ENCODE peak calls at places on chromosomes 16 and 17, in ten cellular contexts. L, U, Y, T, I, W, G, D, Q and J are unnamed samples.

GRCh38 chr17:22253007-22253406 is 560.7 kb downstream of the KCNJ18 start:
- DNase-seq in L (no peak), U (no peak), Y (no peak), T (no peak), I (no peak), W (no peak), G (no peak), D (no peak), Q (no peak), J (no peak)

GRCh38 chr16:50517450-50518252 is 30.5 kb upstream of the NKD1 start:
- DNase-seq in L (no peak), U (no peak), Y (no peak), T (no peak), I (no peak), W (no peak), G (no peak), D (no peak), Q (no peak), J (no peak)

GRCh38 chr17:78390241-78391050 is 12.0 kb downstream of the PGS1 start:
- DNase-seq in L (peak; percentile 95), U (no peak), Y (no peak), T (no peak), I (peak; percentile 96), W (peak; percentile 92), G (no peak), D (peak; percentile 99), Q (no peak), J (peak; percentile 36)

GRCh38 chr16:75265911-75266701 is 14.7 kb upstream of the BCAR1 start:
- DNase-seq in L (no peak), U (no peak), Y (peak; percentile 91), T (peak; percentile 84), I (peak; percentile 68), W (peak; percentile 58), G (peak; percentile 86), D (peak; percentile 47), Q (peak; percentile 91), J (peak; percentile 65)

GRCh38 chr17:10447035-10447931 is 22.1 kb downstream of the MYH4 start:
- DNase-seq in L (no peak), U (no peak), Y (no peak), T (no peak), I (no peak), W (no peak), G (peak; percentile 37), D (no peak), Q (no peak), J (no peak)

GRCh38 chr17:29155235-29155965 is 24.8 kb downstream of the MYO18A start:
- DNase-seq in L (peak; percentile 71), U (no peak), Y (peak; percentile 78), T (no peak), I (peak; percentile 55), W (peak; percentile 58), G (peak; percentile 75), D (peak; percentile 43), Q (no peak), J (peak; percentile 94)

GRCh38 chr16:88869673-88869980 is 3.2 kb upstream of the PABPN1L start:
- DNase-seq in L (no peak), U (no peak), Y (no peak), T (no peak), I (no peak), W (no peak), G (no peak), D (no peak), Q (no peak), J (no peak)

GRCh38 chr17:56172517-56172982 is 19.3 kb downstream of the ANKFN1 start:
- DNase-seq in L (peak; percentile 43), U (no peak), Y (peak; percentile 67), T (no peak), I (no peak), W (no peak), G (no peak), D (peak; percentile 24), Q (peak; percentile 42), J (peak; percentile 51)

GRCh38 chr16:27767971-27768591 is 218.1 kb downstream of the KATNIP start:
- DNase-seq in L (no peak), U (no peak), Y (peak; percentile 23), T (no peak), I (no peak), W (no peak), G (no peak), D (no peak), Q (no peak), J (no peak)

GRCh38 chr17:66511125-66511524 is 208.7 kb downstream of the PRKCA start:
- DNase-seq in L (no peak), U (no peak), Y (no peak), T (no peak), I (no peak), W (no peak), G (no peak), D (no peak), Q (no peak), J (peak; percentile 18)

GRCh38 chr16:20300312-20301097 is 26.8 kb downstream of the GP2 start:
- DNase-seq in L (peak; percentile 27), U (no peak), Y (no peak), T (no peak), I (peak; percentile 62), W (peak; percentile 60), G (peak; percentile 43), D (peak; percentile 41), Q (peak; percentile 75), J (peak; percentile 68)

GRCh38 chr16:28543072-28543471 is 4.3 kb upstream of the NUPR1 start:
- DNase-seq in L (no peak), U (no peak), Y (peak; percentile 77), T (no peak), I (no peak), W (peak; percentile 32), G (peak; percentile 82), D (no peak), Q (no peak), J (no peak)

GRCh38 chr16:55597928-55598327 is 31.4 kb downstream of the CAPNS2 start:
- DNase-seq in L (no peak), U (no peak), Y (no peak), T (no peak), I (no peak), W (no peak), G (no peak), D (no peak), Q (no peak), J (no peak)

GRCh38 chr17:48149174-48150106 is 41.9 kb downstream of the SNX11 start:
- DNase-seq in L (no peak), U (no peak), Y (no peak), T (no peak), I (peak; percentile 10), W (peak; percentile 26), G (no peak), D (no peak), Q (no peak), J (no peak)

GRCh38 chr16:80540516-80541305 is at the start of gene DYNLRB2:
- DNase-seq in L (peak; percentile 83), U (peak; percentile 94), Y (peak; percentile 98), T (peak; percentile 93), I (peak; percentile 96), W (peak; percentile 95), G (peak; percentile 95), D (peak; percentile 92), Q (peak; percentile 92), J (peak; percentile 74)

GRCh38 chr17:38969281-38969680 is 2.1 kb upstream of the FBXO47 start:
- DNase-seq in L (no peak), U (no peak), Y (no peak), T (peak; percentile 53), I (no peak), W (no peak), G (no peak), D (no peak), Q (no peak), J (no peak)

GRCh38 chr17:42679492-42680330 is 1.9 kb downstream of the CCR10 start:
- DNase-seq in L (peak; percentile 76), U (peak; percentile 73), Y (peak; percentile 90), T (peak; percentile 77), I (peak; percentile 82), W (peak; percentile 75), G (peak; percentile 85), D (peak; percentile 78), Q (peak; percentile 87), J (peak; percentile 74)

GRCh38 chr16:54980821-54981220 is 50.2 kb downstream of the IRX5 start:
- DNase-seq in L (no peak), U (no peak), Y (no peak), T (no peak), I (no peak), W (no peak), G (no peak), D (no peak), Q (no peak), J (no peak)

GRCh38 chr16:51003850-51004566 is 147.1 kb downstream of the SALL1 start:
- DNase-seq in L (no peak), U (no peak), Y (no peak), T (no peak), I (no peak), W (no peak), G (no peak), D (no peak), Q (no peak), J (no peak)

GRCh38 chr16:71537643-71538042 is 11.4 kb downstream of the CHST4 start:
- DNase-seq in L (peak; percentile 32), U (no peak), Y (no peak), T (no peak), I (peak; percentile 56), W (peak; percentile 77), G (peak; percentile 55), D (peak; percentile 39), Q (peak; percentile 56), J (peak; percentile 69)

GRCh38 chr17:37190493-37190892 is 185.3 kb upstream of the C17orf78 start:
- DNase-seq in L (no peak), U (no peak), Y (no peak), T (no peak), I (no peak), W (no peak), G (no peak), D (no peak), Q (no peak), J (no peak)
- TF ChIP-seq CTCF in L (peak; percentile 60), U (peak; percentile 8), Y (no peak), T (no peak), I (peak; percentile 20), W (no peak), G (peak; percentile 5), D (no peak), Q (peak; percentile 3), J (no peak)

GRCh38 chr17:79789943-79790804 is 6.7 kb downstream of the CBX8 start:
- DNase-seq in L (no peak), U (no peak), Y (peak; percentile 79), T (peak; percentile 64), I (no peak), W (peak; percentile 24), G (peak; percentile 50), D (no peak), Q (peak; percentile 71), J (peak; percentile 39)
- TF ChIP-seq CTCF in L (peak; percentile 85), U (peak; percentile 67), Y (peak; percentile 80), T (peak; percentile 75), I (peak; percentile 5), W (peak; percentile 41), G (peak; percentile 83), D (peak; percentile 21), Q (peak; percentile 75), J (peak; percentile 77)

GRCh38 chr17:57288753-57289121 is 32.4 kb downstream of the MSI2 start:
- DNase-seq in L (no peak), U (no peak), Y (no peak), T (no peak), I (no peak), W (no peak), G (no peak), D (no peak), Q (no peak), J (no peak)
- TF ChIP-seq CTCF in L (no peak), U (no peak), Y (no peak), T (no peak), I (no peak), W (no peak), G (no peak), D (no peak), Q (no peak), J (no peak)

GRCh38 chr17:4366312-4367063 is at the start of gene UBE2G1:
- DNase-seq in L (peak; percentile 93), U (peak; percentile 98), Y (peak; percentile 99), T (peak; percentile 98), I (peak; percentile 97), W (peak; percentile 98), G (peak; percentile 99), D (peak; percentile 95), Q (peak; percentile 99), J (peak; percentile 95)
- TF ChIP-seq CTCF in L (peak; percentile 54), U (no peak), Y (no peak), T (peak; percentile 41), I (peak; percentile 23), W (peak; percentile 61), G (no peak), D (peak; percentile 23), Q (peak; percentile 27), J (peak; percentile 31)